ENCODE peak calls at places on chromosome 18, in seven cellular contexts. A is IMR-90, X is neuronal stem cell, C is H9, R is H1, J is mesendoderm, M is mesenchymal stem cell. N is an unnamed sample.

GRCh38 chr18:77000527-77000926 is 132.1 kb downstream of the MBP start:
- DNase-seq in A (peak; percentile 32), X (peak; percentile 49), J (peak; percentile 23), R (peak; percentile 81), C (peak; percentile 40), M (peak; percentile 41), N (peak; percentile 75)

GRCh38 chr18:74831571-74832250 is 234.0 kb downstream of the ZNF407 start:
- DNase-seq in M (no peak), C (no peak), R (no peak), X (no peak), J (no peak), A (peak; percentile 45), N (no peak)

GRCh38 chr18:43563780-43564179 is 286.5 kb upstream of the SYT4 start:
- DNase-seq in J (peak; percentile 76), X (peak; percentile 44), C (peak; percentile 38), R (no peak), M (peak; percentile 60), A (peak; percentile 6), N (peak; percentile 39)

GRCh38 chr18:24322594-24323136 is 75.0 kb downstream of the OSBPL1A start:
- DNase-seq in A (peak; percentile 58), J (no peak), M (no peak), X (no peak), R (no peak), C (no peak), N (no peak)

GRCh38 chr18:3597159-3597977 is 147.4 kb downstream of the TGIF1 start:
- DNase-seq in M (peak; percentile 29), X (no peak), R (no peak), C (no peak), A (peak; percentile 22), J (no peak), N (no peak)

GRCh38 chr18:49899647-49900330 is 86.5 kb upstream of the ACAA2 start:
- DNase-seq in X (no peak), A (no peak), J (peak; percentile 48), M (no peak), C (no peak), R (no peak), N (no peak)

GRCh38 chr18:45838302-45839070 is 13.0 kb downstream of the SIGLEC15 start:
- DNase-seq in C (no peak), J (no peak), M (no peak), R (no peak), A (no peak), X (no peak), N (no peak)

GRCh38 chr18:217532-218334 is 50.1 kb downstream of the THOC1 start:
- DNase-seq in J (no peak), X (no peak), M (no peak), C (no peak), A (no peak), R (no peak), N (no peak)

GRCh38 chr18:50135903-50136302 is 59.0 kb downstream of the MYO5B start:
- DNase-seq in A (no peak), M (no peak), X (no peak), R (no peak), J (peak; percentile 36), C (no peak), N (peak; percentile 43)

GRCh38 chr18:46833899-46834298 is 77.0 kb upstream of the ST8SIA5 start:
- DNase-seq in J (no peak), M (no peak), A (no peak), C (no peak), X (no peak), R (no peak), N (no peak)

GRCh38 chr18:23570912-23571504 is 15.3 kb downstream of the NPC1 start:
- DNase-seq in X (no peak), M (no peak), C (no peak), R (no peak), A (no peak), J (no peak), N (no peak)

GRCh38 chr18:58277457-58277739 is 233.4 kb downstream of the NEDD4L start:
- DNase-seq in M (no peak), A (no peak), X (no peak), J (no peak), R (no peak), C (no peak), N (no peak)

GRCh38 chr18:47721876-47722275 is 208.6 kb downstream of the SMAD2 start:
- DNase-seq in C (no peak), A (no peak), R (no peak), J (no peak), M (no peak), X (no peak), N (no peak)

GRCh38 chr18:4236940-4237686 is 218.0 kb downstream of the DLGAP1 start:
- DNase-seq in X (no peak), A (no peak), R (no peak), M (no peak), J (no peak), C (no peak), N (no peak)

GRCh38 chr18:3498705-3499451 is 48.9 kb downstream of the TGIF1 start:
- DNase-seq in R (peak; percentile 78), A (peak; percentile 39), C (peak; percentile 63), J (peak; percentile 73), X (peak; percentile 53), M (peak; percentile 49), N (peak; percentile 30)

GRCh38 chr18:46392576-46392975 is 264.4 kb downstream of the LOXHD1 start:
- DNase-seq in A (no peak), J (no peak), R (no peak), C (no peak), X (no peak), M (no peak), N (no peak)

GRCh38 chr18:11905613-11906012 is 2.5 kb downstream of the MPPE1 start:
- DNase-seq in X (no peak), J (peak; percentile 31), A (no peak), M (no peak), R (no peak), C (no peak), N (no peak)

GRCh38 chr18:3192286-3192685 is 27.5 kb downstream of the MYOM1 start:
- DNase-seq in M (no peak), X (no peak), J (no peak), C (no peak), R (no peak), A (no peak), N (no peak)

GRCh38 chr18:11808001-11808855 is 43.0 kb upstream of the CHMP1B start:
- DNase-seq in R (no peak), J (peak; percentile 96), X (no peak), C (peak; percentile 77), A (peak; percentile 64), M (peak; percentile 31), N (peak; percentile 89)

GRCh38 chr18:62236252-62236651 is 49.2 kb downstream of the RELCH start:
- DNase-seq in M (no peak), C (no peak), R (no peak), J (no peak), X (no peak), A (no peak), N (no peak)

GRCh38 chr18:73288813-73289212 is 421.0 kb upstream of the NETO1 start:
- DNase-seq in C (no peak), A (no peak), X (no peak), M (no peak), J (no peak), R (no peak), N (no peak)

GRCh38 chr18:46917808-46918600 is 602 bp downstream of the KATNAL2 start:
- DNase-seq in M (peak; percentile 46), A (peak; percentile 37), C (peak; percentile 85), X (no peak), R (peak; percentile 57), J (peak; percentile 70), N (no peak)

GRCh38 chr18:5787936-5788335 is 107.4 kb downstream of the TMEM200C start:
- DNase-seq in R (no peak), J (peak; percentile 48), C (no peak), M (no peak), A (no peak), X (no peak), N (no peak)

GRCh38 chr18:48933578-48934399 is 17.0 kb downstream of the SMAD7 start:
- DNase-seq in C (no peak), J (no peak), R (no peak), X (no peak), M (no peak), A (no peak), N (no peak)

GRCh38 chr18:3816601-3817363 is 366.8 kb downstream of the TGIF1 start:
- DNase-seq in J (no peak), R (no peak), C (no peak), X (no peak), A (peak; percentile 99), M (peak; percentile 95), N (peak; percentile 79)

GRCh38 chr18:26540041-26540628 is 8.2 kb downstream of the KCTD1 start:
- DNase-seq in R (no peak), C (no peak), M (no peak), J (peak; percentile 29), A (no peak), X (no peak), N (peak; percentile 71)

GRCh38 chr18:23243178-23243577 is 107.9 kb downstream of the CABLES1 start:
- DNase-seq in X (no peak), R (no peak), J (peak; percentile 77), C (peak; percentile 62), A (no peak), M (no peak), N (no peak)

GRCh38 chr18:23573948-23574431 is 12.3 kb downstream of the NPC1 start:
- DNase-seq in C (no peak), M (peak; percentile 82), X (no peak), J (peak; percentile 55), R (no peak), A (peak; percentile 72), N (peak; percentile 58)

GRCh38 chr18:3710712-3711269 is 260.8 kb downstream of the TGIF1 start:
- DNase-seq in C (no peak), R (no peak), X (no peak), J (no peak), A (no peak), M (no peak), N (no peak)

GRCh38 chr18:54790109-54790508 is 38.2 kb upstream of the RAB27B start:
- DNase-seq in X (no peak), M (no peak), R (no peak), C (no peak), A (no peak), J (no peak), N (no peak)
- H4K8ac ChIP-seq in X (no peak overlapping the region), M (no peak overlapping the region), R (no peak overlapping the region), C (no peak overlapping the region), A (no peak overlapping the region), J (no peak overlapping the region), N (no peak overlapping the region)

GRCh38 chr18:9907867-9908266 is 5.9 kb upstream of the VAPA start:
- DNase-seq in X (no peak), R (no peak), J (no peak), M (no peak), A (no peak), C (no peak), N (no peak)
- H4K8ac ChIP-seq in X (no peak overlapping the region), R (no peak overlapping the region), J (no peak overlapping the region), M (no peak overlapping the region), A (no peak overlapping the region), C (no peak overlapping the region), N (no peak overlapping the region)

GRCh38 chr18:35024196-35024595 is 17.0 kb upstream of the MAPRE2 start:
- DNase-seq in J (no peak), X (no peak), R (no peak), C (no peak), A (no peak), M (no peak), N (no peak)
- H4K8ac ChIP-seq in J (no peak overlapping the region), X (no peak overlapping the region), R (no peak overlapping the region), C (no peak overlapping the region), A (no peak overlapping the region), M (no peak overlapping the region), N (no peak overlapping the region)

DNA sequence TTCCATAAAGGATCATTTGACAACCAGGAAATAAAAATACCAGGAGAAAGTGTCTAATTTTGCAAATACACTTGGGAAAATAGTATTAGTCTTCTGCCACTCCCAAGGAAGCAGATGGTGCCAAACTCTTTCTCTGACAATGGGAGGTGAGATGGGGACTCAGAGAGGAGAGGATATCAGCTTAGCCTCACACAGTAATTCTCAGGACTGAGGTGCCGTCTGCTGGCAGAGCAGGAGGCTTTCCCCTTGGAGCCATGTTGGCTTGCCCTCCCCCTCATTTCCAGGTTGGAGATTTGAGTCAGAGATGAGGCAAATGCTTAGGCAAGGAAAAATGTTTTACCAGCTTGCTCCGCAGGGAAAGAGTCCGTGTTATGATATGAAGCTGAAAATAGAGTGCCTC is 107.6 kb upstream of the CELF4 start:
- DNase-seq in R (no peak), A (no peak), J (peak; percentile 13), C (peak; percentile 17), M (no peak), X (no peak), N (no peak)
- H4K8ac ChIP-seq in R (no peak overlapping the region), A (no peak overlapping the region), J (no peak overlapping the region), C (no peak overlapping the region), M (no peak overlapping the region), X (no peak overlapping the region), N (no peak overlapping the region)

N was measured in trophoblast cell.